ENCODE peak calls at places on chromosomes 4 and X, in seven cellular contexts. G is HepG2, Y is ovary, P is uterus, M is prostate gland, X is A549, H is tibial nerve. L is an unnamed sample. For H3K4me1, the result is how much of the 10 kb centered on the place peaks cover.

GRCh38 chr4:107419052-107419451 is 301.0 kb downstream of the PAPSS1 start:
- DNase-seq in M (no peak), P (no peak), G (no peak), X (no peak), H (no peak), Y (no peak), L (no peak)

GRCh38 chr4:168589154-168589553 is 92.3 kb downstream of the PALLD start:
- DNase-seq in Y (no peak), H (no peak), P (peak), X (peak), G (no peak), M (peak), L (no peak)

GRCh38 chr4:80202190-80202711 is 4.9 kb downstream of the PRDM8 start:
- DNase-seq in P (peak), M (peak), H (peak), Y (peak), G (no peak), X (peak), L (peak)

GRCh38 chr4:103137446-103137827 is 37.8 kb upstream of the BDH2 start:
- DNase-seq in P (no peak), H (no peak), M (no peak), Y (no peak), X (no peak), G (no peak), L (no peak)

GRCh38 chrX:17535229-17535628 is 160.2 kb downstream of the NHS start:
- DNase-seq in H (no peak), Y (no peak), G (peak), M (no peak), P (no peak), X (no peak), L (peak)

GRCh38 chrX:100636321-100636991 is at the start of gene TSPAN6:
- DNase-seq in M (peak), G (peak), X (peak), Y (peak), H (peak), P (peak), L (peak)

GRCh38 chrX:136525738-136526606 is 6.0 kb upstream of the VGLL1 start:
- DNase-seq in P (peak), H (peak), M (peak), G (no peak), X (peak), Y (peak), L (peak)

GRCh38 chrX:39629001-39629400 is 468.8 kb downstream of the BCOR start:
- DNase-seq in Y (no peak), X (no peak), G (no peak), P (no peak), M (no peak), H (no peak), L (no peak)

GRCh38 chr4:136864580-136865185 is 667.6 kb downstream of the PCDH18 start:
- DNase-seq in M (peak), P (peak), X (peak), Y (peak), G (peak), H (peak), L (peak)

GRCh38 chrX:39152106-39152649 is 350.9 kb downstream of the MID1IP1 start:
- DNase-seq in P (no peak), M (no peak), G (no peak), Y (peak), H (no peak), X (peak), L (peak)

GRCh38 chr4:3865986-3866812 is 100.0 kb downstream of the ADRA2C start:
- DNase-seq in X (no peak), G (no peak), M (no peak), H (no peak), Y (no peak), P (no peak), L (no peak)

GRCh38 chr4:65028592-65028991 is 619.3 kb upstream of the TECRL start:
- DNase-seq in M (no peak), H (no peak), X (no peak), G (no peak), Y (no peak), P (no peak), L (no peak)

GRCh38 chr4:151801547-151802516 is 41.0 kb upstream of the GATB start:
- DNase-seq in H (peak), M (peak), X (peak), P (no peak), Y (no peak), G (peak), L (peak)

GRCh38 chr4:34826660-34827059 is 1417.7 kb downstream of the ARAP2 start:
- DNase-seq in H (no peak), P (no peak), Y (no peak), M (no peak), G (no peak), X (no peak), L (no peak)

GRCh38 chrX:650274-650673 is 19.7 kb downstream of the SHOX start:
- DNase-seq in Y (no peak), P (no peak), H (no peak), M (no peak), X (no peak), G (no peak), L (no peak)

GRCh38 chr4:132056466-132056865 is 1092.6 kb upstream of the PCDH10 start:
- DNase-seq in Y (no peak), X (no peak), P (no peak), M (no peak), H (no peak), G (no peak), L (no peak)

GRCh38 chrX:139903229-139903628 is 29.6 kb downstream of the ATP11C start:
- DNase-seq in M (no peak), P (no peak), Y (no peak), X (no peak), G (no peak), H (no peak), L (no peak)

GRCh38 chr4:6876440-6876839 is 33.2 kb upstream of the TBC1D14 start:
- DNase-seq in M (no peak), G (no peak), X (no peak), P (no peak), H (no peak), Y (no peak), L (no peak)

GRCh38 chr4:77453911-77454310 is 151.7 kb upstream of the CXCL13 start:
- DNase-seq in H (no peak), P (no peak), X (no peak), Y (no peak), M (no peak), G (no peak), L (no peak)

DNA sequence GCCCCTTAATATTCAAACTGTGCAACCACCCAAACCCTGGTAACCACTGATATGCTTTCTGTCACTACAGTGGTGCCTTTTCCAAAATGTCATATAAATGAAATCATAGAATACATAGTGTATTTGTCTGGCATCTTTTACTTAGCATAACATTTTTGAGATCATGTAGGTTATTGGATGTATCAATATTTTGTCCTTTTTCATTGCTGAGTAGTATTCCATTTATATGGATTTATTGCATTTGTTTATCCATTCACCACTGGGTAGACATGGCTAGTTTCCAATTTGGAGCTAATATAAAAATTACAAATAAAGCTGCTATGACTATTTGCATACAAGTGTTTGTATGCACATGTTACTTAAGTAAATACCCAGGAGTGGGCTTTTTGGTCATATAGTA is 121.6 kb downstream of the TMEM144 start:
- DNase-seq in P (no peak), H (no peak), G (no peak), X (no peak), Y (no peak), M (no peak), L (no peak)
- H3K4me1 ChIP-seq in P (under half), H (under half), G (under half), X (under half), Y (under half), M (under half), L (under half)

GRCh38 chr4:60313616-60314015 is 886.5 kb upstream of the ADGRL3 start:
- DNase-seq in M (no peak), H (no peak), X (no peak), P (no peak), G (no peak), Y (no peak), L (no peak)
- H3K27ac ChIP-seq in M (no peak), H (no peak), X (no peak), P (no peak), G (no peak), Y (no peak), L (no peak)

GRCh38 chr4:158043971-158044618 is 128.7 kb downstream of the GASK1B start:
- DNase-seq in P (no peak), H (no peak), X (no peak), M (no peak), G (no peak), Y (peak), L (no peak)
- TF ChIP-seq POLR2A in P (no peak), H (no peak), X (no peak), M (no peak), G (no peak), Y (no peak), L (no peak)

GRCh38 chr4:41203169-41203568 is 11.2 kb downstream of the APBB2 start:
- DNase-seq in G (no peak), X (no peak), P (no peak), Y (no peak), M (no peak), H (no peak), L (no peak)
- H3K4me1 ChIP-seq in G (under half), X (under half), P (under half), Y (under half), M (under half), H (under half), L (under half)

L was measured in transverse colon.